ENCODE peak calls at places on chromosomes 12 and 14, in six cellular contexts. O is neural crest cell, C is cardiac fibroblast, S is HFFc6, H is AG04450, V is fibroblast of lung. K is an unnamed sample.

GRCh38 chr12:124396544-124397398 is 101.9 kb downstream of the RFLNA start:
- DNase-seq in O (no peak), V (no peak), S (no peak), C (no peak), H (no peak), K (no peak)

GRCh38 chr12:53074999-53075370 is 4.2 kb downstream of the SPRYD3 start:
- DNase-seq in H (no peak), O (no peak), V (no peak), S (no peak), C (no peak), K (no peak)

GRCh38 chr12:100995771-100996170 is 201.2 kb downstream of the ANO4 start:
- DNase-seq in H (no peak), C (no peak), O (no peak), S (no peak), V (no peak), K (no peak)

GRCh38 chr12:71768900-71769299 is 14.2 kb downstream of the RAB21 start:
- DNase-seq in S (no peak), C (no peak), H (no peak), O (no peak), V (no peak), K (no peak)

GRCh38 chr14:74655597-74656389 is 43.8 kb upstream of the LTBP2 start:
- DNase-seq in S (peak; percentile 83), V (peak; percentile 44), C (peak; percentile 88), H (no peak), O (no peak), K (no peak)

GRCh38 chr14:99270491-99271287 is 1.3 kb downstream of the BCL11B start:
- DNase-seq in O (peak; percentile 34), H (no peak), V (no peak), C (no peak), S (no peak), K (peak; percentile 37)

GRCh38 chr12:83818888-83819287 is 1093.7 kb downstream of the SLC6A15 start:
- DNase-seq in O (no peak), S (no peak), V (peak; percentile 56), H (no peak), C (peak; percentile 39), K (no peak)

GRCh38 chr14:72714094-72714493 is 179.8 kb downstream of the DPF3 start:
- DNase-seq in V (no peak), H (no peak), O (no peak), S (no peak), C (no peak), K (no peak)

GRCh38 chr14:101110729-101111619 is 207.5 kb upstream of the RTL1 start:
- DNase-seq in C (no peak), O (peak; percentile 11), V (no peak), S (no peak), H (no peak), K (no peak)

GRCh38 chr14:29216774-29217232 is 450.2 kb downstream of the FOXG1 start:
- DNase-seq in H (no peak), V (no peak), O (no peak), C (no peak), S (no peak), K (no peak)

GRCh38 chr12:75658826-75659823 is 147.7 kb upstream of the KRR1 start:
- DNase-seq in V (peak; percentile 69), O (no peak), S (peak; percentile 81), C (peak; percentile 76), H (no peak), K (no peak)

GRCh38 chr14:40847496-40847895 is 759.2 kb upstream of the LRFN5 start:
- DNase-seq in C (no peak), O (no peak), S (no peak), H (no peak), V (no peak), K (no peak)

GRCh38 chr12:100794441-100795192 is at the start of gene ANO4:
- DNase-seq in O (peak; percentile 5), H (no peak), C (peak; percentile 5), V (peak; percentile 33), S (no peak), K (no peak)

GRCh38 chr12:102568151-102568815 is 87.9 kb upstream of the IGF1 start:
- DNase-seq in V (peak; percentile 5), H (no peak), O (no peak), S (no peak), C (no peak), K (no peak)

GRCh38 chr14:101122855-101123129 is 219.3 kb upstream of the RTL1 start:
- DNase-seq in S (no peak), V (no peak), H (no peak), O (no peak), C (no peak), K (no peak)

GRCh38 chr14:91371011-91371989 is 46.3 kb downstream of the CCDC88C start:
- DNase-seq in S (no peak), H (no peak), V (no peak), C (no peak), O (no peak), K (no peak)

GRCh38 chr12:54711664-54712063 is 63.5 kb upstream of the DCD start:
- DNase-seq in S (no peak), V (no peak), C (no peak), O (no peak), H (no peak), K (no peak)

GRCh38 chr12:53221203-53222076 is 10.6 kb downstream of the RARG start:
- DNase-seq in O (peak; percentile 53), S (no peak), H (no peak), C (peak; percentile 69), V (peak; percentile 61), K (peak; percentile 69)

GRCh38 chr12:62635630-62636029 is 169.0 kb downstream of the MON2 start:
- DNase-seq in C (no peak), O (no peak), S (no peak), V (no peak), H (no peak), K (no peak)

GRCh38 chr14:96624661-96625435 is 122.7 kb downstream of the PAPOLA start:
- DNase-seq in C (no peak), S (no peak), V (no peak), O (no peak), H (no peak), K (no peak)

GRCh38 chr14:101359221-101360044 is 201.9 kb upstream of the DIO3 start:
- DNase-seq in O (no peak), V (peak; percentile 34), C (no peak), S (peak; percentile 1), H (no peak), K (no peak)

GRCh38 chr14:25006961-25007795 is 42.8 kb downstream of the STXBP6 start:
- DNase-seq in S (peak; percentile 97), C (peak; percentile 89), V (peak; percentile 83), O (no peak), H (peak; percentile 8), K (no peak)

GRCh38 chr12:79775355-79776073 is 84.8 kb upstream of the PAWR start:
- DNase-seq in C (no peak), H (no peak), S (no peak), V (no peak), O (no peak), K (no peak)

GRCh38 chr14:97798204-97798603 is 1001.0 kb downstream of the VRK1 start:
- DNase-seq in O (no peak), C (no peak), S (no peak), V (no peak), H (no peak), K (no peak)

GRCh38 chr12:105907982-105908381 is 230.8 kb downstream of the NUAK1 start:
- DNase-seq in C (no peak), H (no peak), O (no peak), V (no peak), S (no peak), K (no peak)

GRCh38 chr12:75341873-75342272 is 7.4 kb downstream of the GLIPR1L1 start:
- DNase-seq in C (no peak), O (no peak), S (no peak), H (no peak), V (no peak), K (no peak)

GRCh38 chr14:104316121-104316722 is 177.8 kb downstream of the KIF26A start:
- DNase-seq in H (no peak), S (no peak), V (no peak), O (no peak), C (no peak), K (peak; percentile 3)

GRCh38 chr14:31025335-31026075 is at the start of gene AP4S1:
- DNase-seq in O (peak; percentile 45), H (no peak), V (peak; percentile 26), S (no peak), C (no peak), K (peak; percentile 53)

GRCh38 chr12:30990776-30991175 is 64.2 kb downstream of the TSPAN11 start:
- DNase-seq in H (no peak), O (no peak), S (no peak), C (no peak), V (no peak), K (no peak)
- TF ChIP-seq CTCF in H (no peak), O (no peak), S (no peak), C (no peak), V (no peak), K (no peak)

GRCh38 chr12:11059041-11059440 is 3.1 kb downstream of the TAS2R46 start:
- DNase-seq in O (no peak), H (no peak), C (no peak), V (no peak), S (no peak), K (no peak)
- TF ChIP-seq CTCF in O (no peak), H (no peak), C (no peak), V (no peak), S (no peak), K (no peak)

GRCh38 chr12:41188841-41189394 is 798 bp downstream of the PDZRN4 start:
- DNase-seq in H (no peak), O (no peak), C (no peak), V (no peak), S (no peak), K (no peak)
- TF ChIP-seq CTCF in H (no peak), O (no peak), C (no peak), V (no peak), S (no peak), K (no peak)

DNA sequence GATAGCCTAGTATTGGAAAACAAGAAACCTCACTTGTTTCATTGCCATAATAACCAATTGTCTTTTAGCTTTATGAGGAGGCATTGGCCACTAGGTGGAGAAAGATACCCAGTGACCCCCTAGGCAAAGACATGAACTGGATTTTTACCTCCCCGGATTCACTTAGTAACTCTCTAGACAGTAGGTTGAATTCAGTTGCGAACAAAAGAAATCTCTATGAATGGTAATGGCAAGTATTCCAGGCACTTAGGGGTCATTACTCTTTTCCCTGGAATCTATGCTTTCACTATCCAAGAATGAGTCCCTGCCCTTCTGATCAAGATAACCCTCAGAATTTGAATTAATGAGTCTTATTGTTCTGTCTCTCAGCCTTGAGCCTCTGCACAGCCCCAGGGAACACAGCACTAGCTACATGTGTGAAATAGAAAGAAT is 29.5 kb upstream of the RHOJ start:
- DNase-seq in S (peak; percentile 75), H (peak; percentile 34), C (peak; percentile 87), V (peak; percentile 77), O (peak; percentile 26), K (peak; percentile 40)
- TF ChIP-seq CTCF in S (peak; percentile 79), H (peak; percentile 79), C (peak; percentile 63), V (peak; percentile 83), O (peak; percentile 81), K (peak; percentile 58)

DNA sequence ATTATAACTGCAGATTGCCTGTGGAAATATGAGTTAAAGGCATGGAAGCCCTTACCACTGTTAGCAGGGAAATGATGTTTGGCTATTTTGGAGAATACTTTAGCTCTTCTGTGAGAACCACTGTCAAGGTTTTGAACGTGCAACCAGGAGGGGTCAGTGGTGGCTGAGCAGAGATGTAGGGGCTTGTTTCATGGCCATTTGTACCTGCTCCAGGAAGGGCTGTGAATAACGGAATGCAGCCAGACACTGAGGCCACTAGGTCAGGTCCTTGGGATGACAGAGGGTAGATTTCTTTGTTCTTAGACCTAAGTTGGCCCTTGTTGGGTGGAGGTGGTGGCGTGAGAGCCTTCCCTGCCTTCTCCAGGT is 8.3 kb downstream of the TRAF3 start:
- DNase-seq in C (no peak), O (no peak), H (no peak), S (no peak), V (no peak), K (no peak)
- TF ChIP-seq CTCF in C (no peak), O (no peak), H (no peak), S (no peak), V (no peak), K (no peak)